ENCODE peak calls at places on chromosomes 1 and 21, in nine cellular contexts. L is endothelial cell of umbilical vein, N is GM12878, M is cardiac muscle cell, V is hepatocyte, O is body of pancreas, D is heart left ventricle, F is pancreas, H is psoas muscle. A is an unnamed sample. For H3K4me1, the result is how much of the 10 kb centered on the place peaks cover.

GRCh38 chr21:42640486-42640885 is 12.9 kb upstream of the PDE9A start:
- DNase-seq in L (no peak), N (no peak), M (no peak), V (no peak), O (peak), D (no peak), F (peak), H (peak), A (no peak)

GRCh38 chr1:220528679-220529529 is 968 bp downstream of the MARK1 start:
- DNase-seq in L (peak), N (no peak), M (peak), V (peak), O (no peak), D (peak), F (no peak), H (peak), A (no peak)

GRCh38 chr21:33685613-33686197 is 43.4 kb downstream of the ITSN1 start:
- DNase-seq in L (peak), N (no peak), M (peak), V (no peak), O (no peak), D (no peak), F (no peak), H (no peak), A (no peak)

GRCh38 chr1:83846138-83846537 is 152.8 kb downstream of the TTLL7 start:
- DNase-seq in L (no peak), N (no peak), M (no peak), V (no peak), O (no peak), D (no peak), F (no peak), H (no peak), A (no peak)

GRCh38 chr1:248618878-248619277 is 16.0 kb downstream of the OR2T11 start:
- DNase-seq in L (peak), N (no peak), M (peak), V (no peak), O (peak), D (no peak), F (peak), H (peak), A (peak)

GRCh38 chr1:212794561-212795014 is 2.9 kb downstream of the TATDN3 start:
- DNase-seq in L (peak), N (peak), M (peak), V (no peak), O (no peak), D (no peak), F (no peak), H (no peak), A (no peak)

GRCh38 chr1:15851251-15852035 is 3.9 kb downstream of the SPEN start:
- DNase-seq in L (peak), N (no peak), M (no peak), V (no peak), O (no peak), D (no peak), F (no peak), H (no peak), A (no peak)

GRCh38 chr1:180156631-180157091 is 2.0 kb downstream of the QSOX1 start:
- DNase-seq in L (no peak), N (no peak), M (peak), V (no peak), O (no peak), D (no peak), F (no peak), H (no peak), A (no peak)

GRCh38 chr1:41981796-41982195 is 63.1 kb upstream of the HIVEP3 start:
- DNase-seq in L (no peak), N (no peak), M (no peak), V (no peak), O (no peak), D (no peak), F (no peak), H (no peak), A (no peak)

GRCh38 chr1:161230762-161231161 is 4.9 kb downstream of the TOMM40L start:
- DNase-seq in L (no peak), N (no peak), M (no peak), V (no peak), O (no peak), D (no peak), F (no peak), H (no peak), A (no peak)

GRCh38 chr1:18540136-18540765 is 59.5 kb downstream of the KLHDC7A start:
- DNase-seq in L (no peak), N (no peak), M (no peak), V (no peak), O (no peak), D (no peak), F (no peak), H (no peak), A (no peak)

GRCh38 chr21:42833859-42834729 is 45.2 kb downstream of the WDR4 start:
- DNase-seq in L (no peak), N (no peak), M (no peak), V (no peak), O (no peak), D (no peak), F (no peak), H (no peak), A (no peak)

DNA sequence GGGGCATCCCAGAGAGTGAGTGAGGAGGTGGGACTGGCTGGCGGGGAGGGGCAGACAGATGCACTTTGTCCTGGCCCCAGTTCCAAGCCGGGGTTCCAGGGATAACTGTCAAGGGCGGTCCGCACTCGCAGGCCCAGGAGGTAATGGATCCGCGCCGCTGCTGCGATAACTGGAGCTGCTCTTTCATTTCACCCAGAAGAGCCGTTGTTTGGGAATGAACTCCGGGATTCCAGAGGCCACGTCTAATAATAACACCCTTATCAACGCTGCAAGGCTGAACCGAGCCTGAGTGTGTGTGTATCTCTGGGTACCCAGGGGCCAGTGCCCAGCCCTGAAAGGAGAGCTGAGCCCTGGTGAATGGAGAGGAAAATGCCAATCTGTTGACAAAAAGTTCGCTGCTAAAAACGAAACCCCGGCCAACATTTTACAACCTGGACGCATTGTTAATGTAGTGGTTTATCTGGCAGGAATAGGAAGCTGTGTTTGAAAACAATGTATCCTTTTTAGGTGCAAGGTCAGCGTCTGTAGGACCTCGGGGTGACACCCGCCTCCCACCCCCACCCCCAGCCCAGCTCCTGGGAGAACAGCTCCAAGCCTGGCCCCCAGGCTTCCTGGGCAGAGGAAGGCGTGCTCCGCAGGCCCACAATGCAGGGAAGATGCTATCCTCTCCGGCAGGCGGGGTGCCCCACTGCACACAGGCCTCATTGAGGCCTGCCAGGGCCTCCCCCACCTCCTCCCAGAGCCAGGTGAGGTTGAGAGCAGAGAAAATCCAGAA is 119.7 kb downstream of the PROX1 start:
- DNase-seq in L (peak), N (no peak), M (peak), V (no peak), O (peak), D (peak), F (peak), H (no peak), A (no peak)
- H3K4me3 ChIP-seq in L (peak), N (no peak), M (no peak), V (no peak), O (no peak), D (peak), F (no peak), H (peak), A (no peak)

GRCh38 chr1:62334434-62334833 is 15.2 kb upstream of the KANK4 start:
- DNase-seq in L (no peak), N (no peak), M (no peak), V (no peak), O (no peak), D (no peak), F (no peak), H (no peak), A (no peak)
- TF ChIP-seq CTCF in L (no peak), N (no peak), M (no peak), V (no peak), O (no peak), D (peak), F (no peak), H (no peak), A (no peak)

GRCh38 chr1:226706664-226707063 is 32.4 kb downstream of the ITPKB start:
- DNase-seq in L (no peak), N (no peak), M (no peak), V (no peak), O (no peak), D (no peak), F (no peak), H (no peak), A (no peak)
- H3K4me1 ChIP-seq in L (under half), N (under half), M (under half), V (under half), O (under half), D (half or more), F (under half), H (under half), A (under half)

DNA sequence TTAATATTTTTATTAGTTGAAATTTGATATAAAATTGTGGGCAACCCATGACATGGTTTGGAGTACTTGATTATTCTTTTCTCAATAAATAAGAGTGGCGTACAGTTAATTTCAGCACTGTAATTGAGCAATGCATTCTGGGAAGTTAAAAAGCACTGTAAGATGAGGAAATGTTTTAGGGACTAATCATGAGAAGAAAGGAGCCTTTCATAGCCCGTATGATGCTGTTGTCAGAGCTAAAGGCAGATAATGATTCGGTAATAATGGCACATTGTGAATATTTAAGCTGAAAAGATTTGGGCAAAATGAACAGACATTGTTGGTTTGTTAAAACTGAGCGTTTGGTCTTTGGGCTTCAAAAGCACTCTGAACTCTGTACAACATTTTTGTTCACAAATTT is 139.3 kb downstream of the NFIA start:
- DNase-seq in L (no peak), N (no peak), M (peak), V (no peak), O (no peak), D (no peak), F (no peak), H (no peak), A (no peak)
- H3K4me3 ChIP-seq in L (no peak), N (no peak), M (no peak), V (no peak), O (no peak), D (no peak), F (no peak), H (peak), A (no peak)

A was measured in Caco-2.